ENCODE peak calls at places on chromosomes 6 and 20, in four cellular contexts. U is neuronal stem cell, H is H1, V is H9. F is an unnamed sample.
A peak's percentile ranks its signal among the peaks of the same experiment; 100 is the strongest.

GRCh38 chr20:48285656-48286055 is 500.4 kb upstream of the SULF2 start:
- DNase-seq in U (no peak), H (no peak), V (no peak), F (no peak)

GRCh38 chr6:149467265-149467664 is 17.5 kb downstream of the ZC3H12D start:
- DNase-seq in U (no peak), H (no peak), V (no peak), F (no peak)

GRCh38 chr20:49705358-49705757 is 8.3 kb downstream of the B4GALT5 start:
- DNase-seq in U (no peak), H (no peak), V (no peak), F (no peak)

GRCh38 chr6:82365011-82365751 is 1.6 kb downstream of the TPBG start:
- DNase-seq in U (peak; percentile 14), H (no peak), V (peak; percentile 67), F (peak; percentile 77)

GRCh38 chr20:49351775-49352174 is 73.9 kb upstream of the ZNFX1 start:
- DNase-seq in U (no peak), H (no peak), V (no peak), F (no peak)

GRCh38 chr6:145948328-145948727 is 15.8 kb downstream of the SHPRH start:
- DNase-seq in U (no peak), H (no peak), V (no peak), F (peak; percentile 4)

GRCh38 chr6:41504526-41505021 is 41.6 kb upstream of the FOXP4 start:
- DNase-seq in U (no peak), H (no peak), V (no peak), F (no peak)

GRCh38 chr6:132005177-132005576 is 54.0 kb upstream of the CCN2 start:
- DNase-seq in U (no peak), H (no peak), V (no peak), F (no peak)

GRCh38 chr20:51138576-51138975 is 115.7 kb upstream of the KCNG1 start:
- DNase-seq in U (no peak), H (no peak), V (peak; percentile 23), F (no peak)

GRCh38 chr6:37600287-37600916 is 97.3 kb downstream of the MDGA1 start:
- DNase-seq in U (no peak), H (no peak), V (no peak), F (no peak)

GRCh38 chr6:120764312-120764711 is 570.0 kb downstream of the TBC1D32 start:
- DNase-seq in U (no peak), H (no peak), V (peak; percentile 26), F (no peak)

GRCh38 chr6:149482542-149483261 is 2.1 kb downstream of the ZC3H12D start:
- DNase-seq in U (no peak), H (no peak), V (no peak), F (no peak)

DNA sequence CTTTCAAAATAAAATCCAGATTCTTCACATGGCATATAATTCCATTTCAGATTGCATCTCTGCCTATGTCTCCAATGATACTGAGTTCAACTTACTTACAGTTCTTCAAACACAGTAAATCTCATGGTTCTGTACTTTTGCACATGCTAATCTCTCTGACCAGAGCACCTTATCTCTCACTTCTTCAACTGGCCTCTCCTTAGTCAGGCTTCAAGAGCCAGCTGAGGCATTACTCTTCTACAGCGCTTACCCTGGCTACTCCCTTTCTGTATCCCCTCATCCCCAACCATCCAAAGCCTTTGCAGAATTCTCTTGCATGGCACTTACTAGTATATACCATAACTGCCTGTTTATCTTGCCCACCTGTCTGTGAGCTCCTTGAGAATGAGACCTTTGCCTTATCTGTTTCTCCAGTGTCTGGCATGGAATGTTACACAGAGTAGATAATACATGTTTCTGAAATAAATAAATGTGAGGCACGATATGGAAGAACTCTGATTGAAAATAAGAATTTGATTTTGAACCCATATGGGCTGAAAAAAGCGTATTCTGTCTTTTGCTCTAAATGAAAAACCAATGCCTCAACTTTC is 49.1 kb downstream of the SESN1 start:
- DNase-seq in U (no peak), H (no peak), V (no peak), F (no peak)
- H3K23ac ChIP-seq in U (no peak overlapping the region), H (no peak overlapping the region), V (no peak overlapping the region), F (no peak overlapping the region)

GRCh38 chr20:53918010-53918311 is 152.4 kb downstream of the BCAS1 start:
- DNase-seq in U (no peak), H (no peak), V (no peak), F (no peak)

GRCh38 chr20:53914861-53915458 is 155.4 kb downstream of the BCAS1 start:
- DNase-seq in U (no peak), H (no peak), V (no peak), F (no peak)

GRCh38 chr20:53915459-53916172 is 154.8 kb downstream of the BCAS1 start:
- DNase-seq in U (peak; percentile 91), H (peak; percentile 59), V (peak; percentile 87), F (peak; percentile 98)

GRCh38 chr20:53917145-53918009 is 153.0 kb downstream of the BCAS1 start:
- DNase-seq in U (no peak), H (no peak), V (no peak), F (peak; percentile 38)

DNA sequence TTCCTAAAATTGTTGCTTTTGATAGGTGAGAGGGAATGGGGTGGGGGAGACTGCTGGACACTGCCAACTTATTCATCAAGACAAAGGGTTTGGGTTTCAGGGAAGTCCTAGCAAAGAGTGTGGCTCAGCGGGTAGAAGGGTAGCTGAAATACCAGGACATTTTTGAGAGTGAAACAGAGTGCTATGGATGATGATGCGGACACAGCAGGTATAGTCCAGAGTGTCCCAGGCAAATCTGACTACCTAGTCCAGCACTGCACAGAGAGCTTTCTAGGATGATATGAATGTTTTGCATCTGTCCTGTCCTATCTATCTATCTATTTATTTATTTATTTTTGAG is 154.3 kb downstream of the BCAS1 start:
- DNase-seq in U (no peak), H (no peak), V (no peak), F (peak; percentile 17)
- H2BK12ac ChIP-seq in U (no peak overlapping the region), H (peak overlapping the region; percentile 64), V (no peak overlapping the region), F (peak overlapping the region; percentile 61)

GRCh38 chr20:31934491-31934890 is 17.4 kb downstream of the PDRG1 start:
- DNase-seq in U (no peak), H (no peak), V (no peak), F (no peak)
- H3K23ac ChIP-seq in U (peak overlapping the region; percentile 13), H (no peak overlapping the region), V (no peak overlapping the region), F (no peak overlapping the region)

DNA sequence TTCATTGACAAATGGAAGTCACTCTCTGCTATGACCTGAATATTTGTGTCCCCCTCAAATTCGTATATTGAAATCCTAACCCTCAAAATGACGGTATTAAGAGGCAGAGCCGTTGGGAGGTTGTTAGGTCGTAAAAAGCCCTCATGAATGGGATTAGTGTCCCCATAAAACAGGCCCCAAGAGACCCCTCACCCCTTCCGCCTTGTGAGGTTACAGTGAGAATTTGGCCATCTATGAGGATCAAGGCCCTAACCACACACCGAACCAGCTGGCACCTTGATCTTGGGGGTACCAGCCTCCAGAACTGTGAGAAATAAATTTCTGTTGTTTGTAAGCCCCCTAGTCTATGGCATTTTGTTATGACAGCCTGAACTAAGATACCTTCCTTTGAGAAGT is 52.5 kb upstream of the SLC22A16 start:
- DNase-seq in U (no peak), H (no peak), V (no peak), F (no peak)
- H2BK12ac ChIP-seq in U (no peak overlapping the region), H (no peak overlapping the region), V (no peak overlapping the region), F (peak overlapping the region; percentile 4)

GRCh38 chr6:137847748-137848147 is 19.3 kb upstream of the TNFAIP3 start:
- DNase-seq in U (no peak), H (no peak), V (no peak), F (no peak)

GRCh38 chr6:137846274-137846673 is 20.8 kb upstream of the TNFAIP3 start:
- DNase-seq in U (no peak), H (no peak), V (no peak), F (no peak)

GRCh38 chr6:137845460-137845859 is 21.6 kb upstream of the TNFAIP3 start:
- DNase-seq in U (no peak), H (no peak), V (no peak), F (no peak)

GRCh38 chr6:137848672-137849071 is 18.4 kb upstream of the TNFAIP3 start:
- DNase-seq in U (no peak), H (no peak), V (no peak), F (peak; percentile 69)

GRCh38 chr6:137846772-137847313 is 20.2 kb upstream of the TNFAIP3 start:
- DNase-seq in U (no peak), H (no peak), V (no peak), F (no peak)
- H3K23ac ChIP-seq in U (no peak overlapping the region), H (no peak overlapping the region), V (no peak overlapping the region), F (no peak overlapping the region)

GRCh38 chr6:43698584-43699349 is 11.2 kb upstream of the MRPS18A start:
- DNase-seq in U (no peak), H (no peak), V (no peak), F (no peak)

GRCh38 chr6:43695967-43696291 is 8.3 kb upstream of the MRPS18A start:
- DNase-seq in U (no peak), H (no peak), V (no peak), F (no peak)

GRCh38 chr6:43702522-43703440 is 15.2 kb upstream of the MRPS18A start:
- DNase-seq in U (peak; percentile 95), H (peak; percentile 91), V (peak; percentile 97), F (peak; percentile 83)

GRCh38 chr6:43702147-43702521 is 14.5 kb upstream of the MRPS18A start:
- DNase-seq in U (no peak), H (no peak), V (no peak), F (no peak)

GRCh38 chr6:43699564-43700186 is 12.1 kb upstream of the MRPS18A start:
- DNase-seq in U (no peak), H (no peak), V (no peak), F (no peak)
- H2BK12ac ChIP-seq in U (no peak overlapping the region), H (peak overlapping the region; percentile 11), V (no peak overlapping the region), F (no peak overlapping the region)

GRCh38 chr6:30757261-30757935 is 13.1 kb upstream of the IER3 start:
- DNase-seq in U (no peak), H (no peak), V (no peak), F (no peak)

GRCh38 chr6:30749554-30750378 is 5.4 kb upstream of the IER3 start:
- DNase-seq in U (no peak), H (no peak), V (no peak), F (no peak)

GRCh38 chr6:30750379-30750668 is 6.0 kb upstream of the IER3 start:
- DNase-seq in U (no peak), H (no peak), V (no peak), F (no peak)

GRCh38 chr6:30752164-30752927 is 8.0 kb upstream of the IER3 start:
- DNase-seq in U (no peak), H (no peak), V (no peak), F (peak; percentile 60)

DNA sequence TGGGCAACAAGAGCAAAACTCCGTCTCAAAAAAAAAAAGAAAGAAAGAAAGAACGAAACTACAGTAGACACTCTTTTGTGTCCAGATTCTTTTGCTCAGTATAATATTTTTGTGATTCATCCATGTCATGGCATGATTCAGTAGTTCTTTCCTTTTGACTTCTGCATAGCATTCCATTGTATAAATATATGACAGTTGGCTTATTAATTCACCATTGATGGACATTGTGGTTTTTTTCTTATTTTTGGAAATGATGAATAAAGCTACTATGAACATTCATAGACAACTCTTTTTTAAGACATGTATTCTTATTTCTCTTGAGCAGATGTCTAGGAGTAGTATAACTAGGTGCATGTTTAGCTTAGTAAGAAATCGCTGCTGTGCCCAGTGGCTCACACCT is 10.3 kb upstream of the IER3 start:
- DNase-seq in U (no peak), H (no peak), V (no peak), F (no peak)
- H3K23ac ChIP-seq in U (no peak overlapping the region), H (no peak overlapping the region), V (no peak overlapping the region), F (no peak overlapping the region)

GRCh38 chr6:148347076-148348054 is 4.7 kb downstream of the SASH1 start:
- DNase-seq in U (no peak), H (no peak), V (no peak), F (no peak)
- H2BK12ac ChIP-seq in U (no peak overlapping the region), H (peak overlapping the region; percentile 69), V (no peak overlapping the region), F (no peak overlapping the region)